ENCODE peak calls at places on chromosome 11, in nine cellular contexts. A is sigmoid colon; E is left ventricle myocardium inferior; D is CD4-positive, alpha-beta T cell; K is PC-9; J is dorsolateral prefrontal cortex; Y is OCI-LY7; I is IMR-90; R is tibial nerve. X is an unnamed sample.

GRCh38 chr11:21545701-21546100 is 647.2 kb upstream of the ANO5 start:
- DNase-seq in A (no peak), E (no peak), D (no peak), K (no peak), J (no peak), Y (no peak), I (no peak), R (no peak), X (no peak)

GRCh38 chr11:24738972-24739371 is 242.1 kb downstream of the LUZP2 start:
- DNase-seq in A (no peak), E (no peak), D (no peak), K (no peak), J (no peak), Y (no peak), I (no peak), R (no peak), X (no peak)

GRCh38 chr11:134252539-134253188 is 488 bp downstream of the THYN1 start:
- DNase-seq in A (no peak), E (no peak), D (no peak), K (no peak), J (no peak), Y (peak), I (peak), R (no peak), X (no peak)

GRCh38 chr11:6545917-6546605 is 49.0 kb downstream of the DNHD1 start:
- DNase-seq in A (no peak), E (peak), D (no peak), K (no peak), J (peak), Y (no peak), I (no peak), R (no peak), X (no peak)

GRCh38 chr11:34266090-34266912 is 91.5 kb downstream of the ABTB2 start:
- DNase-seq in A (peak), E (peak), D (no peak), K (peak), J (peak), Y (no peak), I (peak), R (peak), X (no peak)

GRCh38 chr11:70050243-70050642 is 27.9 kb upstream of the ANO1 start:
- DNase-seq in A (no peak), E (no peak), D (no peak), K (no peak), J (no peak), Y (no peak), I (no peak), R (no peak), X (no peak)

GRCh38 chr11:86117706-86118050 is 48.8 kb upstream of the PICALM start:
- DNase-seq in A (no peak), E (no peak), D (no peak), K (peak), J (no peak), Y (no peak), I (no peak), R (no peak), X (no peak)

GRCh38 chr11:57819272-57819979 is 57.8 kb downstream of the CTNND1 start:
- DNase-seq in A (no peak), E (no peak), D (no peak), K (no peak), J (no peak), Y (no peak), I (no peak), R (no peak), X (no peak)

GRCh38 chr11:42237701-42238235 is 778.3 kb upstream of the LRRC4C start:
- DNase-seq in A (no peak), E (no peak), D (no peak), K (no peak), J (no peak), Y (no peak), I (no peak), R (no peak), X (no peak)

GRCh38 chr11:104531075-104531474 is 367.1 kb upstream of the PDGFD start:
- DNase-seq in A (no peak), E (no peak), D (no peak), K (no peak), J (no peak), Y (no peak), I (no peak), R (no peak), X (no peak)

GRCh38 chr11:114137838-114138237 is 78.3 kb downstream of the ZBTB16 start:
- DNase-seq in A (peak), E (peak), D (no peak), K (no peak), J (no peak), Y (no peak), I (no peak), R (no peak), X (no peak)

GRCh38 chr11:124474079-124474478 is 28.6 kb upstream of the OR8B8 start:
- DNase-seq in A (no peak), E (no peak), D (no peak), K (no peak), J (no peak), Y (no peak), I (no peak), R (no peak), X (no peak)

GRCh38 chr11:2528301-2529050 is 83.7 kb downstream of the KCNQ1 start:
- DNase-seq in A (no peak), E (no peak), D (no peak), K (no peak), J (peak), Y (no peak), I (no peak), R (no peak), X (no peak)

GRCh38 chr11:40877256-40877655 is 582.2 kb downstream of the LRRC4C start:
- DNase-seq in A (no peak), E (no peak), D (no peak), K (no peak), J (no peak), Y (no peak), I (no peak), R (no peak), X (no peak)

GRCh38 chr11:45289369-45289768 is 3.2 kb upstream of the SYT13 start:
- DNase-seq in A (no peak), E (no peak), D (no peak), K (no peak), J (no peak), Y (no peak), I (peak), R (no peak), X (no peak)

GRCh38 chr11:34259087-34259486 is 98.7 kb downstream of the ABTB2 start:
- DNase-seq in A (no peak), E (no peak), D (no peak), K (no peak), J (no peak), Y (no peak), I (no peak), R (no peak), X (no peak)

GRCh38 chr11:1197886-1198765 is 24.7 kb upstream of the MUC5B start:
- DNase-seq in A (peak), E (peak), D (peak), K (no peak), J (no peak), Y (no peak), I (no peak), R (no peak), X (no peak)

GRCh38 chr11:75786101-75786736 is 17.6 kb downstream of the DGAT2 start:
- DNase-seq in A (no peak), E (no peak), D (no peak), K (no peak), J (no peak), Y (no peak), I (no peak), R (no peak), X (no peak)
- H3K27ac ChIP-seq in A (no peak), E (no peak), D (no peak), K (no peak), J (no peak), Y (no peak), I (no peak), R (no peak), X (no peak)

DNA sequence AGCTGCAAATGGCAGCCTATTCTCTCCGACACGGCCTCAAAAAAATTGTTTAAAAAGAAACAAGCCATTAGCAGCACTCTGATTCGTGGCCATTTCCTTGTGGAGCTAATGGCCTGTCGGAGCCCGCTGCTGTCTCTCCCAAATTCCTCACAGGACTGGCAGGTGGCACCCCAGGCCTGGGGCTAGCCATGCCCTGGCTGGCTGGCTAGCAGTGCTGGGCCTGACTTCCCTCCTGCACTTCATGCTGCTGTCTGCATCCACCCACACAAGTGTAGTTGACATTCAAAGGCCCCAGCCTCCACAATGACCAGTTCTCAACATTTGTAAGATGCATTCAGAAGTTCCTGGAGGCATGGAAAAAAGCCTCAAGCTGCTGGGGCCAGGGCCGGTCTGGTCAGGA is 61.5 kb downstream of the SMCO4 start:
- DNase-seq in A (no peak), E (no peak), D (no peak), K (no peak), J (no peak), Y (no peak), I (no peak), R (no peak), X (no peak)
- TF ChIP-seq CTCF in A (no peak), E (peak), D (no peak), K (no peak), J (no peak), Y (no peak), I (no peak), R (no peak), X (no peak)

GRCh38 chr11:36619502-36619901 is 21.5 kb upstream of the RAG2 start:
- DNase-seq in A (no peak), E (no peak), D (no peak), K (no peak), J (no peak), Y (no peak), I (no peak), R (no peak), X (no peak)
- H3K27ac ChIP-seq in A (peak), E (peak), D (no peak), K (no peak), J (no peak), Y (no peak), I (no peak), R (no peak), X (no peak)

GRCh38 chr11:88338223-88338661 is 706 bp upstream of the CTSC start:
- DNase-seq in A (peak), E (peak), D (peak), K (peak), J (no peak), Y (peak), I (peak), R (no peak), X (no peak)

GRCh38 chr11:88340366-88340930 is 2.9 kb upstream of the CTSC start:
- DNase-seq in A (no peak), E (no peak), D (no peak), K (peak), J (no peak), Y (no peak), I (peak), R (no peak), X (no peak)

GRCh38 chr11:88344869-88345268 is 7.3 kb upstream of the CTSC start:
- DNase-seq in A (no peak), E (no peak), D (no peak), K (peak), J (no peak), Y (no peak), I (no peak), R (no peak), X (no peak)

GRCh38 chr11:88345408-88345807 is 7.9 kb upstream of the CTSC start:
- DNase-seq in A (no peak), E (no peak), D (no peak), K (peak), J (no peak), Y (no peak), I (peak), R (no peak), X (no peak)

GRCh38 chr11:88341852-88342251 is 4.3 kb upstream of the CTSC start:
- DNase-seq in A (no peak), E (no peak), D (no peak), K (peak), J (no peak), Y (peak), I (no peak), R (no peak), X (no peak)
- TF ChIP-seq CTCF in A (no peak), E (no peak), D (no peak), K (no peak), J (no peak), Y (peak), I (no peak), R (no peak), X (no peak)

GRCh38 chr11:121482231-121483129 is 29.7 kb upstream of the SORL1-AS1 start:
- DNase-seq in A (no peak), E (no peak), D (peak), K (no peak), J (no peak), Y (peak), I (no peak), R (no peak), X (no peak)
- H3K27ac ChIP-seq in A (no peak), E (no peak), D (peak), K (no peak), J (peak), Y (peak), I (no peak), R (no peak), X (no peak)

GRCh38 chr11:32658639-32659406 is 75.2 kb downstream of the EIF3M start:
- DNase-seq in A (no peak), E (no peak), D (no peak), K (no peak), J (no peak), Y (no peak), I (peak), R (no peak), X (no peak)

DNA sequence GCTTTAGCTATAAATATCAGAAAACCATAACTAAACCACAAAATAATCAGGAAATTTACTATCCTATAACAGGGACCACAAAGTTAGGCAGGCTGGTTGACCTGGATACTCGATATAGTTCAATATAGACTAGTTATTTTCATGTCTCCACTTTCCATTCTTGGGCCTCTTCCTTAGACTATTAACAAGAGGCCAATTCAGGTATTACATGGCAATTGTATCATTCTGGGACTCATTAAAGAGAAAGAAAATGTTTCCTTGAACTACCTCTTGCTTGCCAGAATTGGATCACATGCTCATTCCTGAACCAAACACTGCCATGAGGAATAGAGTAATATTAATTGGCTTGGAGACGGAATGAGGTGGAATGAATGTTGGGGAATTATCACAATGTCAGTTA is 76.0 kb downstream of the EIF3M start:
- DNase-seq in A (no peak), E (no peak), D (no peak), K (no peak), J (no peak), Y (no peak), I (no peak), R (no peak), X (no peak)
- TF ChIP-seq CTCF in A (no peak), E (no peak), D (no peak), K (peak), J (no peak), Y (no peak), I (no peak), R (no peak), X (no peak)

DNA sequence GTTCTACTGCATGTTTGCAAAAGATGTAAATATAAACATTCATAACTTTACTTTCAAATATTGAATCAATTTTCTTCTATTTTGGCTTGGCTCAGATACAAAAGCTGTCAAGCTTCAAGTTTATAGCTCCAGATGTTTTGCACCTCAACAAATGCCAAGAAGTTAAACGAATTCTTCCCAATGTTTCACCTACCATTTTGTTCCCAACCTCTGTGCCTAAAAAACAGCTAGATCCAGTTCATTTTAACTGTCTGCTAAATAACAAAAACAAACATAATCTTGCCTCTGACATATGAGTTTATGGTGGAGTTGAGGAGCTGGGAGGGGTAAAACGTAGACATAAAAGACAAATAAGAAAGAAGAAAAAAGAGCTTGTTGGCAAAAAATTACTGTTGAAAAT is 76.4 kb downstream of the RAB30 start:
- DNase-seq in A (no peak), E (no peak), D (no peak), K (no peak), J (no peak), Y (no peak), I (no peak), R (no peak), X (no peak)
- H3K27ac ChIP-seq in A (peak), E (peak), D (no peak), K (no peak), J (peak), Y (no peak), I (no peak), R (peak), X (no peak)

GRCh38 chr11:15336016-15336415 is 221.3 kb downstream of the INSC start:
- DNase-seq in A (no peak), E (no peak), D (no peak), K (no peak), J (no peak), Y (no peak), I (no peak), R (no peak), X (no peak)
- TF ChIP-seq CTCF in A (no peak), E (no peak), D (no peak), K (no peak), J (no peak), Y (no peak), I (no peak), R (no peak), X (no peak)

DNA sequence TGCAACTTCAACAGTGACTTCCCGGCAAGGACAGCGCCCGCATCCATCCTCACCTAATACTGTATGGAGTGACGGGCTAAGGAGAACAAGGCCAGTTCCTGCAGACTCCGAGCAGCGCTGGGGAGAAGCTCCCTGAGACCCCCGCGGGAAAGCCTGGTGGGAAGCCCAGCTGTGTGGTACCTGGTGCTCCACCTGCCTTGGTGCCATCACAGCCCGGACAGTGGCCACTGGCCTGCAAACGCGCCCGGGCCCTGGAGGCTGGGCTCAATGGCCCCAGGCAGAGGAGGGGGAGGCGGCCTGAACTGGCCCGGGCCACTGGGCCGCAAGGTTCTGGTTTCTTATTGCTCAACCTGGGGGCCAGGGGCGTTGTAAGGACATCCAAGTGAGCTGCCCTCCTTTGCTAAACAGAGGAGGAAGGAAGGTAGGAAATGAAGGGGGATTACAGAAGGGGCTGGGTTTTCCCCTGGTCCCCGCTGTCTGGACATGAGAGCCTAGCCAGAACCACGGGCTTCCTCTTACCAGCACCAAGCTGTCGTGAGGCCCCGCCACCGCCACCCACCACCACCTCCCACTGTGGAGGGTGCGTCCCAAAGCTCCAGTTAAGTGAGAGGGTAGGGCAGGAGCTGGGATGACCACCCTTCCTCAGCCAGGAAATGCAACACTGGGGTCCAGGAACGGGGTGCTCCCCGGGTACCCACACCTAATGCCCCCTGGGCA is 8.5 kb upstream of the CDC42BPG start:
- DNase-seq in A (no peak), E (no peak), D (no peak), K (no peak), J (no peak), Y (no peak), I (no peak), R (no peak), X (no peak)
- H3K27ac ChIP-seq in A (peak), E (peak), D (peak), K (no peak), J (no peak), Y (peak), I (no peak), R (peak), X (peak)

X was measured in esophagus squamous epithelium.